ENCODE peak calls at places on chromosomes 2 and 18, in ten cellular contexts. One of them, this sample, is unnamed.

GRCh38 chr2:186496401-186496800 is 10.3 kb downstream of the ZC3H15 start:
- DNase-seq in ovary: no peak
- DNase-seq in A549: no peak
- DNase-seq in transverse colon: no peak
- DNase-seq in thyroid gland: no peak
- DNase-seq in right lobe of liver: no peak
- DNase-seq in lower leg skin: no peak
- DNase-seq in HCT116: no peak
- DNase-seq in endothelial cell of umbilical vein: no peak
- DNase-seq in upper lobe of left lung: no peak
- DNase-seq in this sample: no peak

GRCh38 chr2:219059375-219059724 is 1.4 kb downstream of the IHH start:
- DNase-seq in ovary: no peak
- DNase-seq in thyroid gland: no peak
- DNase-seq in HCT116: no peak
- DNase-seq in endothelial cell of umbilical vein: no peak
- DNase-seq in lower leg skin: no peak
- DNase-seq in transverse colon: no peak
- DNase-seq in upper lobe of left lung: no peak
- DNase-seq in A549: no peak
- DNase-seq in right lobe of liver: no peak
- DNase-seq in this sample: no peak

GRCh38 chr2:85704800-85705679 is 10.9 kb downstream of the GNLY start:
- DNase-seq in right lobe of liver: no peak
- DNase-seq in lower leg skin: peak
- DNase-seq in endothelial cell of umbilical vein: no peak
- DNase-seq in thyroid gland: no peak
- DNase-seq in HCT116: no peak
- DNase-seq in A549: no peak
- DNase-seq in upper lobe of left lung: no peak
- DNase-seq in ovary: no peak
- DNase-seq in transverse colon: no peak
- DNase-seq in this sample: no peak

GRCh38 chr2:187150667-187151066 is 297.4 kb downstream of the CALCRL start:
- DNase-seq in A549: no peak
- DNase-seq in right lobe of liver: no peak
- DNase-seq in lower leg skin: no peak
- DNase-seq in transverse colon: no peak
- DNase-seq in thyroid gland: no peak
- DNase-seq in endothelial cell of umbilical vein: peak
- DNase-seq in HCT116: no peak
- DNase-seq in upper lobe of left lung: no peak
- DNase-seq in ovary: no peak
- DNase-seq in this sample: no peak

GRCh38 chr2:17539993-17540812 is at the start of gene VSNL1:
- DNase-seq in A549: no peak
- DNase-seq in thyroid gland: peak
- DNase-seq in right lobe of liver: peak
- DNase-seq in ovary: peak
- DNase-seq in upper lobe of left lung: peak
- DNase-seq in transverse colon: peak
- DNase-seq in lower leg skin: peak
- DNase-seq in HCT116: peak
- DNase-seq in endothelial cell of umbilical vein: peak
- DNase-seq in this sample: peak

GRCh38 chr2:160932960-160933359 is 227.3 kb upstream of the TANK start:
- DNase-seq in lower leg skin: no peak
- DNase-seq in upper lobe of left lung: no peak
- DNase-seq in transverse colon: no peak
- DNase-seq in ovary: no peak
- DNase-seq in endothelial cell of umbilical vein: no peak
- DNase-seq in HCT116: no peak
- DNase-seq in thyroid gland: no peak
- DNase-seq in A549: peak
- DNase-seq in right lobe of liver: no peak
- DNase-seq in this sample: no peak

GRCh38 chr2:241108271-241109209 is 6.5 kb upstream of the MTERF4 start:
- DNase-seq in lower leg skin: peak
- DNase-seq in endothelial cell of umbilical vein: no peak
- DNase-seq in transverse colon: no peak
- DNase-seq in A549: no peak
- DNase-seq in HCT116: no peak
- DNase-seq in upper lobe of left lung: peak
- DNase-seq in ovary: no peak
- DNase-seq in thyroid gland: no peak
- DNase-seq in right lobe of liver: peak
- DNase-seq in this sample: no peak

GRCh38 chr2:213317929-213318328 is 33.7 kb downstream of the SPAG16 start:
- DNase-seq in lower leg skin: no peak
- DNase-seq in HCT116: no peak
- DNase-seq in endothelial cell of umbilical vein: no peak
- DNase-seq in A549: no peak
- DNase-seq in right lobe of liver: no peak
- DNase-seq in thyroid gland: no peak
- DNase-seq in upper lobe of left lung: no peak
- DNase-seq in ovary: no peak
- DNase-seq in transverse colon: no peak
- DNase-seq in this sample: no peak

GRCh38 chr18:70385474-70385873 is 96.6 kb downstream of the SOCS6 start:
- DNase-seq in endothelial cell of umbilical vein: no peak
- DNase-seq in HCT116: no peak
- DNase-seq in right lobe of liver: no peak
- DNase-seq in A549: no peak
- DNase-seq in ovary: no peak
- DNase-seq in thyroid gland: no peak
- DNase-seq in lower leg skin: no peak
- DNase-seq in upper lobe of left lung: no peak
- DNase-seq in transverse colon: no peak
- DNase-seq in this sample: no peak

GRCh38 chr18:72868666-72869661 is 1.2 kb upstream of the NETO1 start:
- DNase-seq in transverse colon: no peak
- DNase-seq in ovary: no peak
- DNase-seq in lower leg skin: peak
- DNase-seq in endothelial cell of umbilical vein: no peak
- DNase-seq in HCT116: no peak
- DNase-seq in right lobe of liver: no peak
- DNase-seq in upper lobe of left lung: no peak
- DNase-seq in A549: no peak
- DNase-seq in thyroid gland: no peak
- DNase-seq in this sample: no peak

GRCh38 chr18:48607049-48607984 is 68.5 kb downstream of the CTIF start:
- DNase-seq in transverse colon: no peak
- DNase-seq in ovary: peak
- DNase-seq in A549: no peak
- DNase-seq in HCT116: no peak
- DNase-seq in upper lobe of left lung: no peak
- DNase-seq in lower leg skin: no peak
- DNase-seq in endothelial cell of umbilical vein: no peak
- DNase-seq in thyroid gland: peak
- DNase-seq in right lobe of liver: no peak
- DNase-seq in this sample: peak

GRCh38 chr2:143258126-143258892 is 129.1 kb downstream of the ARHGAP15 start:
- DNase-seq in right lobe of liver: no peak
- DNase-seq in ovary: no peak
- DNase-seq in HCT116: no peak
- DNase-seq in lower leg skin: no peak
- DNase-seq in endothelial cell of umbilical vein: no peak
- DNase-seq in thyroid gland: no peak
- DNase-seq in transverse colon: no peak
- DNase-seq in A549: no peak
- DNase-seq in upper lobe of left lung: no peak
- DNase-seq in this sample: no peak

GRCh38 chr18:36249392-36249791 is 48.1 kb upstream of the FHOD3 start:
- DNase-seq in ovary: no peak
- DNase-seq in thyroid gland: no peak
- DNase-seq in lower leg skin: no peak
- DNase-seq in right lobe of liver: no peak
- DNase-seq in transverse colon: no peak
- DNase-seq in upper lobe of left lung: no peak
- DNase-seq in HCT116: no peak
- DNase-seq in A549: no peak
- DNase-seq in endothelial cell of umbilical vein: no peak
- DNase-seq in this sample: no peak

GRCh38 chr2:39114771-39115170 is 6.1 kb downstream of the SOS1 start:
- DNase-seq in A549: no peak
- DNase-seq in right lobe of liver: no peak
- DNase-seq in lower leg skin: no peak
- DNase-seq in endothelial cell of umbilical vein: no peak
- DNase-seq in upper lobe of left lung: no peak
- DNase-seq in transverse colon: no peak
- DNase-seq in ovary: no peak
- DNase-seq in thyroid gland: no peak
- DNase-seq in HCT116: no peak
- DNase-seq in this sample: no peak

GRCh38 chr18:79911871-79912270 is 39.6 kb downstream of the SLC66A2 start:
- DNase-seq in ovary: no peak
- DNase-seq in upper lobe of left lung: no peak
- DNase-seq in HCT116: no peak
- DNase-seq in transverse colon: peak
- DNase-seq in thyroid gland: no peak
- DNase-seq in endothelial cell of umbilical vein: no peak
- DNase-seq in lower leg skin: no peak
- DNase-seq in A549: no peak
- DNase-seq in right lobe of liver: no peak
- DNase-seq in this sample: no peak

DNA sequence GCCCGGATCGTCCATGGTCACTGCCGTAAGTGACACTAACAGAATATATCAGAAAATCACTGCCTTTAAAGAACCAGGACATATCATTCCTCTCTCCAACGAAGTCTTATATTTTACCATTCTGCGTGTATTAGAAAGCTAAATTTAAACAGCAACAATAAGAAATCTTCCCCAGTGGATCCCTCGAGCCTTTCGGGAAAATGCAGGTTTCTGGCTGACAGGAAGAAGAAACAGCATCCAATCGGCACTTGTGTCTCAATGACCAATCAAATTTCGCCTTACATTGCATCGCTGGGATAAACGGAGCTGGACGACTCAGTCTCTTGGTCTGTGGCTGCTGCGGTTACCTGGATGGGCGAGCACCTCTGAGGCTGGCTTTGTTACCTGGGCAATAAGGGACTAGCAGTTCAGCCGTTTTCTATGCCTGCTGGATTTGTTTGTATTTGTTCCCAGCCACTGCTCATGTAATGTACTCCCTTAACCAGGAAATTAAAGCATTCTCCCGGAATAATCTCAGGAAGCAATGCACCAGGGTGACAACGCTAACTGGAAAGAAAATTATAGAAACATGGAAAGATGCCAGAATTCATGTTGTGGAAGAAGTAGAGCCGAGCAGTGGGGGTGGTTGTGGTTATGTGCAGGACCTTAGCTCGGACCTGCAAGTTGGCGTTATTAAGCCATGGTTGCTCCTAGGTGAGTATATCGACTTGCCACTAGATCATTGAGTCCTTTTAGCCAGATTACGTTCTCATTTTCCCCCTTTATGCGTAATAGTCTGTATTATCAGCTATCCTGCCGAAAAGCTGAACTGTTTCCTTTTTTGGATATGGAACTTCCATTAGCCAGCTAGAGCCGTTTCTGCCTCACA is at the start of gene DUSP19:
- DNase-seq in lower leg skin: peak
- DNase-seq in HCT116: peak
- DNase-seq in right lobe of liver: peak
- DNase-seq in A549: peak
- DNase-seq in transverse colon: peak
- DNase-seq in ovary: peak
- DNase-seq in upper lobe of left lung: peak
- DNase-seq in thyroid gland: peak
- DNase-seq in endothelial cell of umbilical vein: peak
- DNase-seq in this sample: peak
- TF ChIP-seq POLR2A in lower leg skin: no peak
- TF ChIP-seq POLR2A in HCT116: peak
- TF ChIP-seq POLR2A in right lobe of liver: peak
- TF ChIP-seq POLR2A in A549: peak
- TF ChIP-seq POLR2A in transverse colon: peak
- TF ChIP-seq POLR2A in ovary: peak
- TF ChIP-seq POLR2A in upper lobe of left lung: peak
- TF ChIP-seq POLR2A in thyroid gland: peak
- TF ChIP-seq POLR2A in endothelial cell of umbilical vein: peak
- TF ChIP-seq POLR2A in this sample: no peak

GRCh38 chr2:13413989-13414388 is 697.3 kb downstream of the TRIB2 start:
- DNase-seq in upper lobe of left lung: no peak
- DNase-seq in A549: no peak
- DNase-seq in endothelial cell of umbilical vein: no peak
- DNase-seq in lower leg skin: no peak
- DNase-seq in HCT116: no peak
- DNase-seq in ovary: no peak
- DNase-seq in thyroid gland: no peak
- DNase-seq in right lobe of liver: no peak
- DNase-seq in transverse colon: no peak
- DNase-seq in this sample: no peak
- H3K4me3 ChIP-seq in upper lobe of left lung: no peak
- H3K4me3 ChIP-seq in A549: no peak
- H3K4me3 ChIP-seq in endothelial cell of umbilical vein: no peak
- H3K4me3 ChIP-seq in lower leg skin: no peak
- H3K4me3 ChIP-seq in HCT116: no peak
- H3K4me3 ChIP-seq in ovary: no peak
- H3K4me3 ChIP-seq in thyroid gland: no peak
- H3K4me3 ChIP-seq in right lobe of liver: no peak
- H3K4me3 ChIP-seq in transverse colon: no peak
- H3K4me3 ChIP-seq in this sample: no peak

GRCh38 chr2:43220229-43220981 is 6.0 kb downstream of the ZFP36L2 start:
- DNase-seq in right lobe of liver: no peak
- DNase-seq in endothelial cell of umbilical vein: peak
- DNase-seq in A549: no peak
- DNase-seq in ovary: no peak
- DNase-seq in lower leg skin: no peak
- DNase-seq in thyroid gland: no peak
- DNase-seq in HCT116: no peak
- DNase-seq in transverse colon: no peak
- DNase-seq in upper lobe of left lung: no peak
- DNase-seq in this sample: peak
- TF ChIP-seq POLR2A in right lobe of liver: peak
- TF ChIP-seq POLR2A in endothelial cell of umbilical vein: peak
- TF ChIP-seq POLR2A in A549: no peak
- TF ChIP-seq POLR2A in ovary: no peak
- TF ChIP-seq POLR2A in lower leg skin: no peak
- TF ChIP-seq POLR2A in thyroid gland: no peak
- TF ChIP-seq POLR2A in HCT116: no peak
- TF ChIP-seq POLR2A in transverse colon: peak
- TF ChIP-seq POLR2A in upper lobe of left lung: no peak
- TF ChIP-seq POLR2A in this sample: no peak

DNA sequence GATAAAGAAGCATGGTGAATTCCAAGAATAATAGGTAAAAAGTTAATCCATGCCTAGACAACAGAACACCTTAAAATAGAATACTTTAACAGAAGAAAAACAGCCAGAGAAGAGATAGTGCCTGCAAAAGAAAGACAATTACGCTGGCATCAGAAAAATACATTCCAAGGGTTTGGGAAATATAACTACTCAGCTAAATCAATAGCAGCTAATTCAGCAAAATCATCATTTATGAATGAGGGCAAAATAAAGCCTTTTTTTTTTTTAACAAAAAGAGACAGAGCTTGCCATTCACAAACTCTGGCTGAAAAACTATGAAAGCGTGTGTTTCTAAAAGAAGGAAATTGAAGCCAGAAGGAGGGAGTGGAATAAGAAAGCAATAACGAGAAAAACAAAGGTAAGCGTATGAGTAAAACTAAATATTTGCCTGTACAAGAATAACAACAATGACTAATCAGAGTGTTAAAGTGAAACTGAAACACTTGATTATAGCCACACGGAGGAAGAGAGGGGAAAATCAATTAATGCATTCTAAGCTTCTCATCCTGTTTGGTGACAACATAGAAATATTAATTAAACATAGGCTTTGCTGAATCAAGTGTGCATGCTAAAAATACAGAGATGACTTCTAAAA is 90.2 kb downstream of the EHD3 start:
- DNase-seq in thyroid gland: no peak
- DNase-seq in ovary: no peak
- DNase-seq in lower leg skin: no peak
- DNase-seq in transverse colon: no peak
- DNase-seq in HCT116: no peak
- DNase-seq in endothelial cell of umbilical vein: peak
- DNase-seq in upper lobe of left lung: no peak
- DNase-seq in A549: no peak
- DNase-seq in right lobe of liver: no peak
- DNase-seq in this sample: no peak
- H3K4me3 ChIP-seq in thyroid gland: no peak
- H3K4me3 ChIP-seq in ovary: no peak
- H3K4me3 ChIP-seq in lower leg skin: no peak
- H3K4me3 ChIP-seq in transverse colon: no peak
- H3K4me3 ChIP-seq in HCT116: no peak
- H3K4me3 ChIP-seq in endothelial cell of umbilical vein: no peak
- H3K4me3 ChIP-seq in upper lobe of left lung: no peak
- H3K4me3 ChIP-seq in A549: peak
- H3K4me3 ChIP-seq in right lobe of liver: peak
- H3K4me3 ChIP-seq in this sample: no peak

This sample was measured in tibial nerve.